ENCODE peak calls at places on chromosomes 6 and 20, in nine cellular contexts. J is uterus, O is NT2/D1, E is spleen, M is stomach, N is tibial nerve, Z is brain microvascular endothelial cell, S is Peyer's patch, B is GM23248. C is an unnamed sample. For H3K27me3 and H3K36me3, the result is how much of the 10 kb centered on the place peaks cover.

GRCh38 chr6:53718597-53719460 is 53.3 kb upstream of the KLHL31 start:
- DNase-seq in E (no peak), N (no peak), M (peak), Z (peak), S (no peak), O (peak), B (peak), J (peak), C (peak)

GRCh38 chr20:25461766-25462165 is 54.3 kb downstream of the GINS1 start:
- DNase-seq in M (no peak), B (no peak), J (no peak), Z (no peak), S (no peak), E (peak), N (no peak), O (no peak), C (no peak)

GRCh38 chr20:4811661-4812181 is 90.0 kb downstream of the PRND start:
- DNase-seq in E (peak), N (peak), J (no peak), O (no peak), Z (no peak), M (peak), S (no peak), B (no peak), C (no peak)

GRCh38 chr6:159608961-159609673 is 83.9 kb downstream of the SOD2 start:
- DNase-seq in J (no peak), B (peak), O (peak), E (no peak), S (no peak), Z (peak), N (no peak), M (no peak), C (peak)

GRCh38 chr6:90135672-90136071 is 161.0 kb downstream of the BACH2 start:
- DNase-seq in S (no peak), O (no peak), M (no peak), N (no peak), Z (peak), J (no peak), E (no peak), B (peak), C (peak)

GRCh38 chr20:25437153-25437581 is 29.7 kb downstream of the GINS1 start:
- DNase-seq in S (no peak), Z (no peak), B (peak), J (no peak), E (no peak), N (no peak), O (peak), M (no peak), C (no peak)

GRCh38 chr6:108295676-108296075 is 822 bp downstream of the AFG1L start:
- DNase-seq in O (no peak), Z (no peak), B (no peak), E (no peak), J (no peak), S (no peak), M (no peak), N (no peak), C (no peak)

GRCh38 chr6:142784344-142784743 is 160.6 kb downstream of the HIVEP2 start:
- DNase-seq in Z (no peak), E (no peak), J (no peak), M (no peak), O (no peak), S (no peak), N (no peak), B (no peak), C (no peak)

GRCh38 chr6:117795234-117795633 is 111.8 kb upstream of the SLC35F1 start:
- DNase-seq in O (no peak), J (no peak), M (no peak), Z (no peak), N (no peak), E (no peak), B (no peak), S (no peak), C (no peak)

GRCh38 chr20:37755665-37756064 is 61.8 kb downstream of the CTNNBL1 start:
- DNase-seq in J (no peak), N (no peak), Z (no peak), O (no peak), B (peak), E (no peak), M (no peak), S (no peak), C (no peak)

GRCh38 chr20:60105404-60105803 is 147.2 kb downstream of the CDH26 start:
- DNase-seq in Z (no peak), M (no peak), O (no peak), B (no peak), N (no peak), S (no peak), J (no peak), E (no peak), C (no peak)

GRCh38 chr6:14851286-14851685 is 394.6 kb upstream of the JARID2 start:
- DNase-seq in N (no peak), Z (no peak), M (no peak), O (no peak), J (no peak), B (peak), E (no peak), S (no peak), C (no peak)

GRCh38 chr6:159513914-159514313 is 179.1 kb downstream of the SOD2 start:
- DNase-seq in O (no peak), S (no peak), E (no peak), J (no peak), Z (no peak), B (no peak), N (no peak), M (no peak), C (peak)

GRCh38 chr6:133046576-133046975 is 194.6 kb upstream of the EYA4 start:
- DNase-seq in J (no peak), Z (no peak), B (no peak), N (no peak), O (no peak), M (no peak), E (no peak), S (no peak), C (no peak)

GRCh38 chr6:87115402-87116135 is 20.7 kb upstream of the CGA start:
- DNase-seq in S (no peak), J (no peak), Z (no peak), O (no peak), M (no peak), N (no peak), B (no peak), E (no peak), C (no peak)

GRCh38 chr6:158060447-158061360 is 79.0 kb downstream of the SYNJ2 start:
- DNase-seq in B (peak), E (peak), Z (peak), S (peak), J (peak), N (peak), M (peak), O (no peak), C (peak)

GRCh38 chr20:46951405-46951804 is 56.8 kb downstream of the EYA2 start:
- DNase-seq in M (no peak), E (no peak), J (no peak), Z (peak), S (no peak), O (no peak), B (peak), N (no peak), C (no peak)

GRCh38 chr6:116439572-116439971 is 21.6 kb upstream of the CALHM6 start:
- DNase-seq in J (no peak), M (no peak), N (no peak), E (no peak), B (peak), S (no peak), O (no peak), Z (no peak), C (no peak)

GRCh38 chr6:136593748-136594490 is 43.7 kb upstream of the MAP7 start:
- DNase-seq in O (no peak), B (peak), S (no peak), E (no peak), Z (peak), J (no peak), M (peak), N (no peak), C (peak)

GRCh38 chr20:41738584-41739193 is 120.5 kb upstream of the CHD6 start:
- DNase-seq in O (peak), N (no peak), E (no peak), Z (peak), J (no peak), B (peak), S (no peak), M (peak), C (peak)

GRCh38 chr6:27871919-27872633 is 40.1 kb downstream of the OR2B2 start:
- DNase-seq in Z (peak), J (peak), N (no peak), O (no peak), M (peak), E (peak), S (peak), B (peak), C (peak)

GRCh38 chr6:4351857-4352669 is 216.7 kb upstream of the ECI2 start:
- DNase-seq in E (no peak), O (peak), Z (peak), S (no peak), B (peak), N (peak), M (peak), J (peak), C (peak)

GRCh38 chr20:42747765-42748411 is 441.8 kb downstream of the PTPRT start:
- DNase-seq in Z (no peak), B (no peak), E (no peak), J (no peak), N (no peak), M (no peak), O (no peak), S (no peak), C (no peak)

GRCh38 chr20:3927486-3928291 is 38.5 kb downstream of the PANK2 start:
- DNase-seq in J (no peak), M (no peak), N (no peak), S (no peak), O (no peak), Z (no peak), B (peak), E (peak), C (no peak)

GRCh38 chr6:44234101-44235090 is 11.0 kb downstream of the SLC29A1 start:
- DNase-seq in Z (peak), O (peak), J (peak), S (peak), M (peak), B (peak), E (peak), N (peak), C (peak)

GRCh38 chr20:675453-676314 is at the start of gene SCRT2:
- DNase-seq in B (peak), Z (peak), M (peak), J (peak), N (peak), O (no peak), S (peak), E (peak), C (peak)

GRCh38 chr6:49676671-49677281 is 36.6 kb downstream of the CRISP2 start:
- DNase-seq in S (no peak), Z (no peak), N (no peak), E (no peak), O (no peak), B (peak), M (no peak), J (no peak), C (peak)

GRCh38 chr6:147055821-147056392 is 148.3 kb upstream of the STXBP5 start:
- DNase-seq in O (no peak), N (no peak), E (no peak), M (no peak), B (no peak), J (no peak), Z (no peak), S (no peak), C (no peak)

GRCh38 chr6:2931970-2932748 is 29.1 kb upstream of the SERPINB9 start:
- DNase-seq in J (peak), N (peak), B (peak), S (peak), M (peak), E (peak), O (peak), Z (peak), C (peak)

GRCh38 chr6:143514996-143515760 is 3.7 kb upstream of the FUCA2 start:
- DNase-seq in N (no peak), J (no peak), Z (no peak), B (peak), E (no peak), O (no peak), S (no peak), M (peak), C (peak)

GRCh38 chr6:150084426-150084825 is 15.5 kb upstream of the ULBP3 start:
- DNase-seq in J (no peak), B (no peak), N (no peak), E (no peak), S (no peak), O (no peak), Z (no peak), M (no peak), C (no peak)

GRCh38 chr6:56730663-56731529 is 88.2 kb upstream of the DST start:
- DNase-seq in M (no peak), S (no peak), Z (peak), E (no peak), O (no peak), J (no peak), B (peak), N (no peak), C (peak)

DNA sequence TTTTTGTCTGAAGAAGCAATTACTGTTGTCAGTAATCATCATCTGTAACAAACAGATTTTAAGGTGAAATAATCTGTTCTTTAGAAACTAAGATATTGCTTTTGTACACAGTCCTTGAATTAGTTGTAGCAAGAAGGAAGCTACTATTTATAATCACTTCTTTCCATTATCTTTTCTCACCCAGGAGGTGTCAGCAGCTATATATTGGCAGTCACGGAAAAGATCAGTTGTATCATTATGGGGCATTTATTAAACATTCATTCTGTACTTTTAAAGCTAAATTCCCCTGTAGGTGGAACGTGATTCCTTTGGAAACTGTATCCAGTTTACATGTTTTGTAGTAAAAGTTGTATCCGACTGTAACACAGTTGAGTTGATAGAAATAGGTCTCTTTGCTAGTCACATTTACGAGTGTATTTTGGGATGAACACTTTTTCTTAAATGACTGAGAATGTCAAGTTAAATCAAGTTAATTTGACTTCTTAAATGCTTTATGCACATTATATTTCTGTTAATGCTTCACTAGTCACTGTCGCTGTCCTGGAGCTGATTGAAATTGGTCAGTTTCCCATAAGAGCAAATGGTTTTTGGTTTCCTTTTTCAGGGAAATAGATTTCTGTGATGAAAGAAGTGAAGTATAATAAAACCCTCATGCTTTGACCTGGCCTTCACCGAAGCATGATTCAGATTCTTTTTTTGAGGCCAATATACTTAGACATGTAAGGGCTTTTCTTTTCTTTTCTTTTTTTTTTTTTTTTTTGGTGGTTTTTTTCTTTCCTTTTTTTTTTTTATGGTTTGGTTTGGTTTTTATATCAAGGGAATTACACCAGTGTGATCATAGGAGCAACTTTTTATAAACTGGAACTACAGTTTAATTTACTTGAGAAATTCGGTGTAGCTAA is 5.1 kb downstream of the QKI start:
- DNase-seq in N (no peak), S (no peak), O (no peak), E (no peak), J (no peak), B (peak), Z (no peak), M (no peak), C (no peak)
- H3K4me3 ChIP-seq in N (peak), S (no peak), O (no peak), E (no peak), J (peak), B (peak), Z (peak), M (peak), C (peak)

GRCh38 chr6:110320307-110320706 is 37.8 kb downstream of the METTL24 start:
- DNase-seq in B (no peak), M (no peak), Z (no peak), O (no peak), N (no peak), J (no peak), E (no peak), S (no peak), C (no peak)

GRCh38 chr6:110315856-110316398 is 42.2 kb downstream of the METTL24 start:
- DNase-seq in M (no peak), O (no peak), J (no peak), E (no peak), S (no peak), Z (no peak), B (no peak), N (no peak), C (no peak)

GRCh38 chr6:110317646-110318045 is 40.5 kb downstream of the METTL24 start:
- DNase-seq in Z (no peak), E (no peak), O (no peak), B (no peak), N (no peak), J (no peak), M (no peak), S (no peak), C (no peak)

GRCh38 chr6:110319843-110320242 is 38.3 kb downstream of the METTL24 start:
- DNase-seq in M (no peak), O (no peak), J (no peak), E (no peak), Z (no peak), S (no peak), B (no peak), N (no peak), C (no peak)

GRCh38 chr6:110317189-110317588 is 41.0 kb downstream of the METTL24 start:
- DNase-seq in M (no peak), E (no peak), S (no peak), Z (no peak), N (no peak), O (no peak), B (no peak), J (no peak), C (no peak)
- H3K27me3 ChIP-seq in M (under half), E (under half), S (under half), Z (under half), N (under half), O (under half), B (under half), J (under half), C (under half)

GRCh38 chr20:62668441-62669027 is 26.2 kb downstream of the SLCO4A1 start:
- DNase-seq in Z (peak), B (peak), M (peak), O (peak), S (peak), E (no peak), N (no peak), J (peak), C (peak)

GRCh38 chr20:62667530-62668440 is 25.5 kb downstream of the SLCO4A1 start:
- DNase-seq in J (no peak), N (no peak), B (no peak), M (no peak), E (no peak), Z (no peak), S (no peak), O (no peak), C (no peak)

GRCh38 chr20:62670998-62671397 is 28.7 kb downstream of the SLCO4A1 start:
- DNase-seq in E (no peak), Z (no peak), O (no peak), B (no peak), J (no peak), M (no peak), S (no peak), N (no peak), C (no peak)

GRCh38 chr20:62671765-62672164 is 29.5 kb downstream of the SLCO4A1 start:
- DNase-seq in O (no peak), Z (no peak), E (no peak), B (no peak), M (no peak), N (no peak), S (no peak), J (no peak), C (no peak)

GRCh38 chr20:62670156-62670555 is 27.9 kb downstream of the SLCO4A1 start:
- DNase-seq in E (no peak), B (no peak), M (no peak), Z (no peak), J (no peak), N (no peak), S (no peak), O (no peak), C (no peak)
- H3K36me3 ChIP-seq in E (under half), B (under half), M (under half), Z (under half), J (under half), N (under half), S (under half), O (under half), C (under half)

GRCh38 chr6:113586413-113586812 is 270.7 kb upstream of the MARCKS start:
- DNase-seq in B (peak), N (no peak), J (no peak), S (no peak), Z (peak), M (no peak), O (no peak), E (no peak), C (no peak)
- H3K4me3 ChIP-seq in B (peak), N (peak), J (no peak), S (no peak), Z (no peak), M (no peak), O (no peak), E (no peak), C (no peak)

GRCh38 chr20:57901526-57901925 is 191.7 kb upstream of the PMEPA1 start:
- DNase-seq in B (no peak), N (no peak), Z (no peak), S (no peak), E (no peak), J (no peak), O (no peak), M (no peak), C (no peak)

GRCh38 chr20:57898332-57898731 is 188.5 kb upstream of the PMEPA1 start:
- DNase-seq in N (no peak), M (no peak), B (no peak), Z (no peak), O (no peak), J (no peak), E (peak), S (peak), C (no peak)

GRCh38 chr20:57899554-57899953 is 189.7 kb upstream of the PMEPA1 start:
- DNase-seq in M (no peak), J (no peak), B (no peak), S (no peak), O (no peak), N (no peak), E (peak), Z (no peak), C (no peak)

GRCh38 chr20:57902478-57902877 is 192.7 kb upstream of the PMEPA1 start:
- DNase-seq in Z (peak), O (no peak), E (no peak), S (no peak), M (no peak), N (no peak), B (peak), J (no peak), C (no peak)

GRCh38 chr20:57900226-57900905 is 190.6 kb upstream of the PMEPA1 start:
- DNase-seq in N (no peak), B (no peak), S (no peak), E (peak), M (no peak), O (no peak), Z (no peak), J (no peak), C (no peak)
- H3K27me3 ChIP-seq in N (under half), B (under half), S (under half), E (under half), M (under half), O (under half), Z (under half), J (under half), C (under half)

GRCh38 chr6:36969988-36970891 is 15.7 kb downstream of the PI16 start:
- DNase-seq in O (no peak), M (no peak), N (no peak), J (no peak), Z (no peak), S (peak), E (peak), B (no peak), C (no peak)

GRCh38 chr6:36970892-36971842 is 14.8 kb downstream of the MTCH1 start:
- DNase-seq in E (peak), O (no peak), M (no peak), S (peak), J (no peak), N (no peak), Z (no peak), B (no peak), C (no peak)

GRCh38 chr6:36967757-36968156 is 13.2 kb downstream of the PI16 start:
- DNase-seq in O (no peak), S (no peak), Z (no peak), N (no peak), E (peak), J (no peak), M (no peak), B (no peak), C (no peak)

GRCh38 chr6:36968266-36968977 is 13.9 kb downstream of the PI16 start:
- DNase-seq in M (peak), N (peak), S (no peak), B (peak), J (no peak), E (peak), O (no peak), Z (no peak), C (no peak)

GRCh38 chr6:36969240-36969691 is 14.7 kb downstream of the PI16 start:
- DNase-seq in Z (no peak), E (peak), B (no peak), O (no peak), M (peak), N (no peak), S (peak), J (no peak), C (no peak)
- H3K36me3 ChIP-seq in Z (half or more), E (half or more), B (half or more), O (half or more), M (half or more), N (under half), S (under half), J (under half), C (half or more)

GRCh38 chr20:54170963-54171362 is 2.8 kb downstream of the CYP24A1 start:
- DNase-seq in Z (no peak), N (no peak), S (no peak), O (no peak), B (no peak), E (no peak), M (no peak), J (no peak), C (no peak)

GRCh38 chr20:54167909-54168872 is 5.6 kb downstream of the CYP24A1 start:
- DNase-seq in M (no peak), J (no peak), S (no peak), N (no peak), E (no peak), B (peak), O (no peak), Z (no peak), C (peak)

GRCh38 chr20:54170026-54170471 is 3.7 kb downstream of the CYP24A1 start:
- DNase-seq in S (no peak), B (no peak), J (no peak), N (no peak), M (no peak), E (no peak), O (no peak), Z (no peak), C (no peak)

GRCh38 chr20:54166987-54167662 is 6.7 kb downstream of the CYP24A1 start:
- DNase-seq in J (no peak), S (no peak), E (no peak), M (no peak), N (no peak), Z (no peak), B (no peak), O (no peak), C (no peak)

GRCh38 chr20:54168961-54169862 is 4.6 kb downstream of the CYP24A1 start:
- DNase-seq in B (no peak), E (no peak), J (no peak), Z (no peak), S (no peak), O (no peak), N (no peak), M (no peak), C (no peak)
- H3K4me3 ChIP-seq in B (no peak), E (no peak), J (no peak), Z (no peak), S (no peak), O (no peak), N (no peak), M (no peak), C (no peak)

C was measured in MG63.